ENCODE peak calls at places on chromosomes 12 and 14, in six cellular contexts. Q is choroid plexus epithelial cell, O is HCT116, I is progenitor cell of endocrine pancreas, M is astrocyte of the spinal cord, Z is left ventricle myocardium inferior. E is an unnamed sample.

GRCh38 chr12:17342381-17342961 is 736.5 kb upstream of the LMO3 start:
- DNase-seq in I (no peak), O (no peak), Q (no peak), M (no peak), Z (no peak), E (no peak)

GRCh38 chr12:2324375-2324774 is 271.6 kb downstream of the CACNA1C start:
- DNase-seq in M (no peak), I (no peak), O (no peak), Z (no peak), Q (peak; percentile 37), E (no peak)

GRCh38 chr12:4700621-4701026 is 19.6 kb upstream of the GALNT8 start:
- DNase-seq in Q (peak; percentile 34), Z (peak; percentile 62), I (no peak), M (peak; percentile 52), O (no peak), E (no peak)

GRCh38 chr14:94361682-94362081 is 26.7 kb downstream of the SERPINA1 start:
- DNase-seq in O (no peak), Q (no peak), I (no peak), Z (no peak), M (no peak), E (no peak)

GRCh38 chr12:89874146-89874545 is 165.5 kb upstream of the ATP2B1 start:
- DNase-seq in Q (no peak), O (no peak), I (no peak), M (peak; percentile 42), Z (peak; percentile 20), E (no peak)

GRCh38 chr14:87434011-87434410 is 559.0 kb downstream of the GALC start:
- DNase-seq in M (no peak), Q (no peak), O (no peak), Z (no peak), I (no peak), E (no peak)

GRCh38 chr14:96098309-96098998 is 59.3 kb downstream of the C14orf132 start:
- DNase-seq in I (peak; percentile 22), Z (no peak), M (peak; percentile 53), O (peak; percentile 64), Q (peak; percentile 80), E (peak; percentile 63)

GRCh38 chr14:72699852-72700257 is 194.0 kb downstream of the DPF3 start:
- DNase-seq in Q (peak; percentile 62), O (no peak), I (no peak), M (peak; percentile 36), Z (peak; percentile 42), E (no peak)

GRCh38 chr12:22692964-22693555 is 68.1 kb downstream of the ETNK1 start:
- DNase-seq in I (no peak), Q (no peak), M (no peak), O (no peak), Z (no peak), E (no peak)

GRCh38 chr12:57803317-57803893 is 15.1 kb downstream of the AVIL start:
- DNase-seq in O (peak; percentile 23), M (peak; percentile 62), Q (peak; percentile 63), Z (peak; percentile 50), I (peak; percentile 17), E (no peak)

GRCh38 chr12:47216150-47216677 is 136.5 kb upstream of the AMIGO2 start:
- DNase-seq in M (no peak), Z (peak; percentile 24), Q (no peak), O (no peak), I (no peak), E (no peak)

GRCh38 chr12:58801986-58802385 is 118.3 kb downstream of the LRIG3 start:
- DNase-seq in Q (no peak), O (no peak), I (no peak), M (no peak), Z (no peak), E (no peak)

GRCh38 chr12:79187032-79187431 is 322.5 kb downstream of the SYT1 start:
- DNase-seq in O (no peak), M (no peak), I (no peak), Z (no peak), Q (no peak), E (no peak)

GRCh38 chr12:178715-179109 is 35.2 kb downstream of the SLC6A12 start:
- DNase-seq in I (no peak), O (no peak), Q (no peak), Z (no peak), M (no peak), E (no peak)

GRCh38 chr14:33959692-33960151 is 8.8 kb upstream of the EGLN3 start:
- DNase-seq in Q (no peak), M (no peak), Z (no peak), I (no peak), O (no peak), E (no peak)

GRCh38 chr12:69874606-69875005 is 49.6 kb downstream of the MYRFL start:
- DNase-seq in I (no peak), Q (no peak), O (no peak), M (no peak), Z (no peak), E (no peak)

GRCh38 chr12:124713436-124714082 is 146.1 kb upstream of the NCOR2 start:
- DNase-seq in Q (peak; percentile 95), M (peak; percentile 93), O (no peak), Z (no peak), I (no peak), E (no peak)

DNA sequence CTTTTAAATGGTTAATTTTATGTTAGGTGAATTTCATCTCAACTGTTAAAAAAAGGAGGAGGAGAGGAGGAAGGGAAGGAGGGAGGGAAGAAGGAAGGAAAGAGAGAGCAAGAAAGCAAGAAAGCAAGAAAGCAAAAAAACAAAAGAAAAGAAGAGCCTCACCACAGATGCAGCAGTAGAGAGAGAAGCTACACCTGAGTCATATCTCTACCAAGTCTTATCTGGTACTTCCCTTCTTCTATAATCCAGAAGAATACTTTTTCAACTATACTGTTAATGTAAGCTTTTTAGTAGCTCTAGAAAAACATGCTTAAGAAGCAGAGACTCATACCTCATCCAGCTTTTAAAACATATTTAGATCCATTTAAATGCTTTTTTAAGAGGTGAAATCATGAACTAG is 5.6 kb upstream of the IL26 start:
- DNase-seq in Z (no peak), I (no peak), O (no peak), M (no peak), Q (peak; percentile 11), E (no peak)
- TF ChIP-seq CTCF in Z (no peak), I (no peak), O (no peak), M (no peak), Q (no peak), E (no peak)

DNA sequence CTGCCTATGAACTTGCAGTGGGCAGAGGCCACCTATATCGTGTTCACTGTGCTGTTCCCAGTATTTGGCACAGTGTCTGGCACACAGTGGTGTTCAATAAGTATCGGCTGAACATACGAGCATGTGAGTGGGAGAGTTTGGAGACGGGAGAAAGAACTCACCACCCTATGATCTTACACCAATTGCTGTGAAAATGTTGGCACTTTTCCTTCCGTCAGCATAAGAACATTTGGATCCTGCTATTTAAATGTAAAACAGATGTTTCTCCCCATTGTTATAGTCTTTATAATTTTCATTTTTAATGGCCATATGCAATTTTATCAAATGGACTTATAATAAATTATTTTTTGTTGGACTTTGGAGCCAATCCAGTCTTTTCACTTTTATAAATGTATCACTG is 144.4 kb downstream of the EFCAB11 start:
- DNase-seq in Z (no peak), O (no peak), I (no peak), Q (no peak), M (no peak), E (no peak)
- TF ChIP-seq CTCF in Z (no peak), O (no peak), I (no peak), Q (no peak), M (no peak), E (no peak)

GRCh38 chr12:51323317-51323960 is 535 bp downstream of the BIN2 start:
- DNase-seq in O (no peak), I (no peak), M (no peak), Z (no peak), Q (no peak), E (no peak)
- TF ChIP-seq CTCF in O (no peak), I (no peak), M (no peak), Z (no peak), Q (no peak), E (no peak)

GRCh38 chr12:118373628-118374027 is 921 bp upstream of the TAOK3 start:
- DNase-seq in Q (no peak), I (no peak), Z (no peak), O (no peak), M (no peak), E (no peak)

GRCh38 chr12:118374909-118375308 is 1.4 kb upstream of the SUDS3 start:
- DNase-seq in M (no peak), Q (no peak), O (no peak), Z (no peak), I (no peak), E (no peak)

GRCh38 chr12:118376089-118377004 is at the start of gene SUDS3:
- DNase-seq in Q (peak; percentile 79), M (peak; percentile 80), O (peak; percentile 67), Z (peak; percentile 93), I (peak; percentile 95), E (peak; percentile 63)

GRCh38 chr12:118374126-118374725 is 1.5 kb upstream of the TAOK3 start:
- DNase-seq in O (no peak), M (no peak), Z (no peak), Q (no peak), I (no peak), E (no peak)

DNA sequence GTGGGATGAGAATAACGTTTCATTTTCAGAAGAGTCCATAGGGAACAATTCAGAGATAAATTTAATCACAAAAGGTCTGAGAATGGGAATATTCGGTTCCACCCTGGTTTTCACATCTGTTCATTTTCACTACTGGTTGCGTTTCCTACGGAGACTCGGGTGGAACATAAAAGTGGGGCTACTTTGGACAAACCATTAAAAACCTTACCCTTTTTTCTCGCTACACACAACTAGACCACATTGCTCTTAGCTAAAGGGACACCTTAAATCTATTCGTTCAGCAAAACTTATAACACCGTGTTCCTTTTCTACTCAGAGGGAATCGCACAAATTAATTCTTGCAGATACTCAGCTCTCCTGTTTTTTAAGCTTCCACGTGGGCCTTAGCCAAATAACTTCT is 1.0 kb upstream of the SUDS3 start:
- DNase-seq in O (no peak), Q (no peak), I (no peak), Z (no peak), M (no peak), E (no peak)
- TF ChIP-seq CTCF in O (no peak), Q (no peak), I (no peak), Z (no peak), M (no peak), E (no peak)

GRCh38 chr14:67943947-67944346 is 124.4 kb downstream of the RAD51B start:
- DNase-seq in I (peak; percentile 51), M (peak; percentile 91), Z (peak; percentile 18), Q (peak; percentile 96), O (peak; percentile 71), E (no peak)
- TF ChIP-seq CTCF in I (peak; percentile 78), M (peak; percentile 57), Z (peak; percentile 81), Q (peak; percentile 74), O (peak; percentile 83), E (peak; percentile 85)

GRCh38 chr14:20008156-20008555 is 6.2 kb downstream of the OR4Q2 start:
- DNase-seq in I (no peak), O (no peak), M (no peak), Q (no peak), Z (no peak), E (no peak)

GRCh38 chr14:20001863-20002262 is at the start of gene OR4Q2:
- DNase-seq in O (no peak), Q (no peak), M (no peak), I (no peak), Z (no peak), E (no peak)

GRCh38 chr14:20002319-20002718 is 356 bp downstream of the OR4Q2 start:
- DNase-seq in O (no peak), Z (no peak), Q (no peak), I (no peak), M (no peak), E (no peak)
- TF ChIP-seq CTCF in O (no peak), Z (no peak), Q (no peak), I (no peak), M (no peak), E (no peak)